ENCODE peak calls at places on chromosomes 2 and 18, in four cellular contexts. B is mesothelial cell of epicardium, O is foreskin fibroblast, S is glutamatergic neuron. W is an unnamed sample.

GRCh38 chr2:151771599-151772358 is 37.5 kb upstream of the NEB start:
- DNase-seq in B (no peak), O (peak), S (no peak), W (no peak)

GRCh38 chr18:49898421-49898820 is 85.1 kb upstream of the ACAA2 start:
- DNase-seq in B (peak), O (peak), S (no peak), W (peak)

GRCh38 chr18:23401400-23402347 is 51.4 kb upstream of the RIOK3 start:
- DNase-seq in B (no peak), O (peak), S (peak), W (peak)

GRCh38 chr2:128368437-128369125 is 49.9 kb upstream of the HS6ST1 start:
- DNase-seq in B (no peak), O (no peak), S (no peak), W (no peak)

GRCh38 chr2:182827182-182827879 is 39.1 kb downstream of the FRZB start:
- DNase-seq in B (no peak), O (no peak), S (no peak), W (no peak)

GRCh38 chr2:144520718-144521487 is 984 bp upstream of the ZEB2 start:
- DNase-seq in B (no peak), O (peak), S (no peak), W (no peak)

GRCh38 chr18:13611616-13612110 is 114.7 kb downstream of the FAM210A start:
- DNase-seq in B (no peak), O (peak), S (no peak), W (no peak)

GRCh38 chr2:17309741-17310339 is 208.4 kb downstream of the RAD51AP2 start:
- DNase-seq in B (no peak), O (no peak), S (peak), W (peak)

GRCh38 chr2:18149660-18150246 is 271.3 kb downstream of the KCNS3 start:
- DNase-seq in B (no peak), O (peak), S (no peak), W (no peak)

GRCh38 chr2:237556773-237557632 is 9.4 kb upstream of the PRLH start:
- DNase-seq in B (no peak), O (no peak), S (no peak), W (no peak)

GRCh38 chr2:231452799-231453508 is 11.3 kb downstream of the NCL start:
- DNase-seq in B (no peak), O (peak), S (no peak), W (no peak)

GRCh38 chr2:36562973-36563532 is 34.9 kb downstream of the FEZ2 start:
- DNase-seq in B (no peak), O (peak), S (no peak), W (no peak)

GRCh38 chr18:2114289-2114688 is 457.0 kb downstream of the METTL4 start:
- DNase-seq in B (no peak), O (no peak), S (no peak), W (no peak)

GRCh38 chr2:200308001-200308400 is 1.5 kb downstream of the SPATS2L start:
- DNase-seq in B (no peak), O (peak), S (no peak), W (no peak)

GRCh38 chr2:86336350-86337234 is 834 bp downstream of the REEP1 start:
- DNase-seq in B (no peak), O (no peak), S (peak), W (peak)

GRCh38 chr2:32851777-32852439 is 94.8 kb upstream of the LTBP1 start:
- DNase-seq in B (no peak), O (no peak), S (no peak), W (no peak)

GRCh38 chr2:233079473-233079877 is 19.3 kb downstream of the INPP5D start:
- DNase-seq in B (no peak), O (no peak), S (no peak), W (no peak)

GRCh38 chr2:108968619-108969018 is 20.4 kb downstream of the EDAR start:
- DNase-seq in B (no peak), O (no peak), S (no peak), W (no peak)

GRCh38 chr2:168293766-168294165 is 46.4 kb upstream of the STK39 start:
- DNase-seq in B (no peak), O (no peak), S (no peak), W (no peak)
- TF ChIP-seq CTCF in B (no peak), O (no peak), S (no peak), W (no peak)

GRCh38 chr2:132772344-132772743 is 102.3 kb upstream of the LYPD1 start:
- DNase-seq in B (no peak), O (no peak), S (no peak), W (no peak)

GRCh38 chr2:132774189-132774588 is 104.2 kb upstream of the LYPD1 start:
- DNase-seq in B (no peak), O (no peak), S (no peak), W (no peak)

GRCh38 chr2:132779206-132779605 is 109.2 kb upstream of the LYPD1 start:
- DNase-seq in B (no peak), O (no peak), S (no peak), W (no peak)

GRCh38 chr2:132776271-132776670 is 106.3 kb upstream of the LYPD1 start:
- DNase-seq in B (no peak), O (no peak), S (no peak), W (no peak)

DNA sequence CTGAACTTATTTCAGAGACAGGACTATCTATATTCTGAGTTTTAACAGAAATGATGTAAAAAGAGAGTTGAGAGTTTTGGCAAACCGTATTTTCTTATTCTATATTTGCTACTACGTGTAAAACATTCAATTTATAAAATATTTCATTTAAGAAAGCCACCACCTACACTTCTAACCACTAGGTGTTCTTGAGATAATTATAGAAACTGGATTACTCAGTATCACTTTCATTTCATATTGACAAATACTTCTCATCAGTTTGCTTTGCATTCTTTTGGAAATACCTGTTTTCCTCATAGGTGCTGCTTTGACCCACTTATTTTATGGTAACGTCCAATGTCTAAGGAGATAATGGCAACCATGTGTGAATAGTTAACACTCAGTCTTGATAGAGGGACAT is 103.3 kb upstream of the LYPD1 start:
- DNase-seq in B (no peak), O (no peak), S (no peak), W (no peak)
- TF ChIP-seq CTCF in B (no peak), O (no peak), S (no peak), W (no peak)

DNA sequence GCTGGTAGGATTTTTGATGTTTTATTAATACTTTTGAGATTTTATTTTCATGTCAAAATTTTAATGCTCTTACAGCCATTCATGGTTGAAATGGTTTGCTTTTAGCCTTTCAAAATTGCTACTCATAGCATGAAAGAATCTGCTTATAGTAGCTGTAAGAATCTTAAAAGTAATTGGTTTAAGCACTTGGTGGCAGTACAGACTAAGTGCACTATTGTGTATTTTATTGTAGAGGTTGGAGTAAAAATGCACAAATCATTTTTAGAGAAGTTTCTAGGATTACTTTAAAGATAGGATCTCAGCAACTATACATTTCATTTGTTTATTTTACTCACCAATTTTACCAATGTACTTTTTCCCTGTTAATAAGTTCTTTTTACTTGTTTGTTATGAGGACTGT is 205.8 kb downstream of the SPAG16 start:
- DNase-seq in B (no peak), O (no peak), S (no peak), W (no peak)
- TF ChIP-seq CTCF in B (no peak), O (no peak), S (no peak), W (peak)

DNA sequence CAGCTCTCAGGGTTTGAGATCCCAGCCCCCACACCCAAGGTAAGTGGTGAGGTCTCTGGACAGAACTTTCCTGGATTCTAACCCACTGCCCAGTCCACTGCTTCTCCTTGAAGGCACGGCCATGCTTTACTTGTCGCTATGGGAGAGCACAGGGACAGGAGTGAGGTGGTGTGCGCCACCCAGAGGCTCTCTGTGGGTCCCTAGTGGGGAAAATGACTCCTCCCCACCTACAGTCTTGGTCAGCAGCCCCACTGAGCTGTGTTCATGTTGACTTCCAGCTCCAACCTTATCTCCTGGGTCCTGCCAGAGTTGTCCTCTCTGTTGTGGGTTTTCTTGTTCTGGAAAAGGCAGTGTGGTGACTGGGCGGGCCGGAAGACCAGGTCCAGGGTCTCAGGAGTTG is 11.1 kb downstream of the TET3 start:
- DNase-seq in B (no peak), O (no peak), S (no peak), W (no peak)
- TF ChIP-seq CTCF in B (no peak), O (no peak), S (no peak), W (no peak)

DNA sequence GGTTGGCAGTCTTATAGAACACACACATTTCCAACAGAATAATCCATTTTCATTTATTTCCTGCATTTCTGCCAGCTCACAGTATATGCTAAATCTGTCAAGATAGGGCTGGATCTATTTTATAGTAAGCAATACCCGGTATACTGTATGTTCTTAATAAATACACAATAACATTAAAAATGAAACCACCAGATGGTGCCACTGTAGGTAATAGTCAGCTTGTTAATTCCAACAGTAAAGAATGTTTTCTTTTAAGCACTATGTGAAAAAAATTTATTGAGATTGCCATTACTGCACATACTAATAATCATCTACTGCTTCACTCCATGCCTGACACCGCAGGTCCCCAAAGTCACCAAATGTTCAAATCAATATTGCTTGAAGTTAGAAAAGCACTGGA is 131.4 kb upstream of the PGAP1 start:
- DNase-seq in B (no peak), O (no peak), S (no peak), W (no peak)
- TF ChIP-seq CTCF in B (no peak), O (no peak), S (no peak), W (no peak)